ENCODE peak calls at places on chromosomes 4 and X, in ten cellular contexts. L is suprapubic skin, A is uterus, B is endothelial cell of umbilical vein, F is lower leg skin, W is A549, R is ovary, K is H1, C is heart left ventricle, U is esophagus squamous epithelium. O is an unnamed sample.

GRCh38 chr4:138834029-138834428 is 181.6 kb upstream of the NOCT start:
- DNase-seq in L (no peak), A (no peak), B (no peak), F (no peak), W (no peak), R (no peak), K (no peak), C (no peak), U (no peak), O (no peak)

GRCh38 chr4:87819281-87819919 is 13.4 kb upstream of the MEPE start:
- DNase-seq in L (no peak), A (no peak), B (no peak), F (no peak), W (peak), R (no peak), K (no peak), C (no peak), U (no peak), O (no peak)

GRCh38 chr4:1051472-1051871 is 40.0 kb downstream of the FGFRL1 start:
- DNase-seq in L (peak), A (no peak), B (no peak), F (peak), W (no peak), R (peak), K (no peak), C (no peak), U (no peak), O (no peak)

GRCh38 chr4:39620551-39620950 is 18.1 kb downstream of the SMIM14 start:
- DNase-seq in L (no peak), A (no peak), B (peak), F (no peak), W (no peak), R (no peak), K (no peak), C (no peak), U (no peak), O (no peak)

GRCh38 chrX:1147641-1148515 is 64.6 kb downstream of the CRLF2 start:
- DNase-seq in L (no peak), A (no peak), B (no peak), F (peak), W (no peak), R (no peak), K (peak), C (no peak), U (no peak), O (peak)

GRCh38 chr4:78652282-78652876 is 100.8 kb downstream of the ANXA3 start:
- DNase-seq in L (no peak), A (no peak), B (peak), F (no peak), W (no peak), R (no peak), K (no peak), C (no peak), U (no peak), O (no peak)

GRCh38 chr4:41200486-41201017 is 13.8 kb downstream of the APBB2 start:
- DNase-seq in L (no peak), A (no peak), B (peak), F (no peak), W (no peak), R (no peak), K (no peak), C (no peak), U (no peak), O (no peak)

GRCh38 chr4:113871080-113871479 is 108.4 kb downstream of the ARSJ start:
- DNase-seq in L (no peak), A (no peak), B (no peak), F (no peak), W (no peak), R (no peak), K (no peak), C (no peak), U (no peak), O (no peak)

GRCh38 chr4:140816806-140817205 is 60.6 kb upstream of the TBC1D9 start:
- DNase-seq in L (no peak), A (no peak), B (no peak), F (no peak), W (no peak), R (no peak), K (no peak), C (no peak), U (no peak), O (no peak)

GRCh38 chrX:87409113-87409841 is 108.3 kb upstream of the KLHL4 start:
- DNase-seq in L (no peak), A (peak), B (peak), F (peak), W (peak), R (peak), K (no peak), C (peak), U (no peak), O (no peak)

GRCh38 chr4:101156619-101157310 is 190.6 kb downstream of the PPP3CA start:
- DNase-seq in L (no peak), A (no peak), B (no peak), F (no peak), W (no peak), R (no peak), K (no peak), C (no peak), U (no peak), O (no peak)

GRCh38 chr4:119131160-119131559 is 4.5 kb upstream of the MYOZ2 start:
- DNase-seq in L (no peak), A (no peak), B (no peak), F (no peak), W (no peak), R (no peak), K (no peak), C (no peak), U (no peak), O (no peak)

GRCh38 chr4:25223770-25224375 is 10.0 kb upstream of the PI4K2B start:
- DNase-seq in L (no peak), A (no peak), B (peak), F (no peak), W (peak), R (no peak), K (peak), C (no peak), U (no peak), O (no peak)

GRCh38 chr4:76782837-76783236 is 115.1 kb downstream of the SOWAHB start:
- DNase-seq in L (no peak), A (no peak), B (no peak), F (no peak), W (no peak), R (no peak), K (no peak), C (no peak), U (no peak), O (no peak)

GRCh38 chr4:60865238-60865637 is 334.9 kb upstream of the ADGRL3 start:
- DNase-seq in L (no peak), A (no peak), B (no peak), F (no peak), W (no peak), R (no peak), K (no peak), C (no peak), U (no peak), O (no peak)

GRCh38 chr4:28378109-28378830 is 1517.6 kb downstream of the STIM2 start:
- DNase-seq in L (no peak), A (no peak), B (no peak), F (no peak), W (peak), R (no peak), K (no peak), C (no peak), U (no peak), O (no peak)

GRCh38 chrX:3160771-3161170 is 119.5 kb downstream of the ARSF start:
- DNase-seq in L (no peak), A (no peak), B (no peak), F (no peak), W (no peak), R (no peak), K (no peak), C (no peak), U (no peak), O (no peak)

GRCh38 chr4:4633431-4633830 is 91.6 kb upstream of the STX18 start:
- DNase-seq in L (no peak), A (no peak), B (no peak), F (no peak), W (no peak), R (no peak), K (no peak), C (no peak), U (no peak), O (no peak)

GRCh38 chr4:4627111-4627510 is 85.3 kb upstream of the STX18 start:
- DNase-seq in L (no peak), A (no peak), B (no peak), F (no peak), W (no peak), R (no peak), K (no peak), C (no peak), U (no peak), O (no peak)

GRCh38 chr4:4625488-4625887 is 83.6 kb upstream of the STX18 start:
- DNase-seq in L (no peak), A (no peak), B (no peak), F (no peak), W (no peak), R (no peak), K (no peak), C (no peak), U (no peak), O (no peak)

GRCh38 chr4:4631150-4631549 is 89.3 kb upstream of the STX18 start:
- DNase-seq in L (no peak), A (no peak), B (no peak), F (no peak), W (no peak), R (no peak), K (no peak), C (no peak), U (no peak), O (no peak)

GRCh38 chr4:4627906-4628305 is 86.1 kb upstream of the STX18 start:
- DNase-seq in L (no peak), A (no peak), B (no peak), F (no peak), W (no peak), R (no peak), K (no peak), C (no peak), U (no peak), O (no peak)
- TF ChIP-seq CTCF in L (no peak), A (no peak), B (no peak), F (no peak), W (no peak), R (no peak), K (no peak), C (no peak), U (no peak), O (no peak)

GRCh38 chr4:184536881-184537248 is 62.5 kb upstream of the IRF2 start:
- DNase-seq in L (no peak), A (no peak), B (no peak), F (no peak), W (no peak), R (no peak), K (no peak), C (no peak), U (no peak), O (no peak)

GRCh38 chr4:184536070-184536880 is 61.9 kb upstream of the IRF2 start:
- DNase-seq in L (no peak), A (no peak), B (no peak), F (no peak), W (no peak), R (no peak), K (no peak), C (no peak), U (no peak), O (no peak)

GRCh38 chr4:184534511-184535391 is 60.4 kb upstream of the IRF2 start:
- DNase-seq in L (no peak), A (no peak), B (peak), F (no peak), W (no peak), R (no peak), K (no peak), C (no peak), U (no peak), O (no peak)

GRCh38 chr4:184538023-184538599 is 63.8 kb upstream of the IRF2 start:
- DNase-seq in L (peak), A (peak), B (peak), F (peak), W (peak), R (peak), K (no peak), C (peak), U (peak), O (peak)

DNA sequence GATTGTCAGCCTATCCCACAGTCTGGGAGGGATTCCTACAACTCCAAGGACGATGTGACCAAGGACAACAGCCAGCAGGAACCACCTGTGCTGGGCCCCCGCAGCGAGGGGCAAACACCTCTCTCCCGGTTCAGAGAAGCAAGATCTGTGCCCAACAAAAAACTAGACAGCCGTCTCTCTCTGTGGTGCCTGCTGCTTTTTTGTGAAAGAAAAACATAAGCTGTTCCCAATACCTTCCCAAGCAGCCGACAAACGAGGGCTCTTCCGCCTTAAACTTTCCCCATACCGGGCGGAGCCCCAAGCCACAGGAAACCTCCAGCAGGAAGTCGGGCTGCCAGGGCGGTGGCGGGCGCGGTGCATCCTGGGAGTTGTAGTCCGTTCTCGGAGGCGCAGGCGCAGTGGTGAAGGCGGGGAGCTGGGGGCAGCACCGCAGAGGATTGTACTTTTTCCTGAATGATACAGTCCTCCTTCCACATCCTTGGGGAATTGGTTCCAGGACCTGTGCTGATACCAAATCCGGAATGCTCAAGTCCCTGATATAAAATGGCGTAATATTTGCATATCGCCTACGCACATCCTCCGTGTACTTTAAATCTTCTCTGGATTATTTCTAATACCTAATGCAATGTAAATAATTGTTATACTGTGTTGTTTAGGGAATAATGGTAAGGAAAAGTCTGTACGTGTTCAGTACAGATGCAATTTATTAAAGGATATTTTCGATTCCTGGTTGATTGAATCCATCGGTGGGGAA is 63.1 kb upstream of the IRF2 start:
- DNase-seq in L (peak), A (peak), B (peak), F (peak), W (peak), R (peak), K (peak), C (peak), U (peak), O (peak)
- TF ChIP-seq POLR2A in L (peak), A (peak), B (peak), F (no peak), W (peak), R (peak), K (peak), C (peak), U (peak), O (peak)

GRCh38 chr4:62159306-62159705 is 959.2 kb downstream of the ADGRL3 start:
- DNase-seq in L (no peak), A (no peak), B (no peak), F (no peak), W (no peak), R (no peak), K (no peak), C (no peak), U (no peak), O (no peak)

GRCh38 chr4:62161446-62161845 is 961.3 kb downstream of the ADGRL3 start:
- DNase-seq in L (no peak), A (no peak), B (no peak), F (no peak), W (no peak), R (no peak), K (no peak), C (no peak), U (no peak), O (no peak)

GRCh38 chr4:62159876-62160275 is 959.8 kb downstream of the ADGRL3 start:
- DNase-seq in L (no peak), A (no peak), B (no peak), F (no peak), W (no peak), R (no peak), K (no peak), C (no peak), U (no peak), O (no peak)

DNA sequence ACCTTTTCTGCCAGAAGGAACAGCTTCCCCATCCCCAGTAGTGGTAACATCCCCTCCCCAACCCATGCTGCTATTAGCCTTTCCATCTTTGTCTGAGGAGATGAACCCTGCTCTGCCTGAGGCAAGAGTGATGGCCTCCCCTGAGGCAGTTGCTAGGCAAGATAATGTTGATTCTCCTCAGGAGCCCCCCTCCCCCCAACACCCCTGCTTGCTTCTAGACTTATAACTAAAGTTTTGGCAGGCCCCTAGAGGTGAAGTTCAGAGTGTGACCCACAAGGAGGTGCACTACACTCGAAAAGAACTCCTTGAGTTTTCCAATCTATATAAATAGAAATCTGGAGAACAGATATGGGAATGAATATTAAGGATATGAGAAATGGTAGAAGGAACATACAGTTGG is 962.5 kb downstream of the ADGRL3 start:
- DNase-seq in L (no peak), A (no peak), B (no peak), F (no peak), W (no peak), R (no peak), K (no peak), C (no peak), U (no peak), O (no peak)
- TF ChIP-seq CTCF in L (no peak), A (no peak), B (no peak), F (no peak), W (no peak), R (no peak), K (peak), C (no peak), U (no peak), O (no peak)

DNA sequence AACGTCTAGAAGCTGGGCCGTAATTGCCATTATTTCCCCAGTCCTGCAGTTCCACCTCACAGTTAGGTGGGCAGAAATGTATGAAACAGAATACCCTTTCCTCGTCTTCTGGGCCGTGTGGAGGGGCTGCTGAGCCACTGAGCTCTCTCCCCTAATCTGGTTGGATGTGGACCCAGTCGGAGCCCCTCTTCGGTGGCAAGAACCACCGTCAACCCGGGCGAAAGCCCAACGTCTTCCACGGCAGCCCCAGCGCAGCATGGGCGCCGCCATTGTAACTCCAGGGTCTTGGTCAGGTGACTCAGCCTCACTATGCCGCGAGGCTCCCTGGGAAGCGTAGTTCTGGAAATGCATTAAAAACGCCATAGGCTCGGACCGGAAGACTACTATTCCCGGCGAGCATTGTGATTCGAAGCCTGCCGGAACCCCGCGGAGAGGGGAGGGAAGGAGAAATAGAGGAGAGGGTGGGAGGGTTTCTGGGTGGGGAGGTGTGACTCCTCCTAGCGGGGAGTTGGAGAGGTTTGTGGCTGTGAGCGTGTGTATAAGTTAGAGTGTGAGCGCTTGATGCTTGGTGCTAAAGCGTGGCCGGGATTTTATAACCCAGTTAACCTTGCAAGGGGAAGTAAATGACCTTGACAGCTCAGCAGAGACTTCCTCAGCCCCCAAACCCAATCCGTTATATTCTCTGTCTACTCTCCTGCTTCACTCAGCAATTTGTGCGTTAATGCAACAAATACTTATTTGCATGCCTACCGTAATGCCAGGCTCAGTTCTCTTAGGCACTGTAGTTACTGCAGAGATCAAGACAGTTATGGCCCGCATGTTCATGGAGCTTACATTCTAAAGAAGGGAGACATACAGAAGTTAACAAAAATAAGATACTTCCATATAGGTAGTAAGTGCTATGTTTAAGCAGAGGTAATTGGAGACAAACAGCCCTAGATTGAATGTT is at the start of gene GATB:
- DNase-seq in L (peak), A (peak), B (peak), F (peak), W (peak), R (peak), K (peak), C (peak), U (peak), O (peak)
- TF ChIP-seq POLR2A in L (no peak), A (peak), B (peak), F (no peak), W (no peak), R (no peak), K (peak), C (no peak), U (peak), O (peak)

DNA sequence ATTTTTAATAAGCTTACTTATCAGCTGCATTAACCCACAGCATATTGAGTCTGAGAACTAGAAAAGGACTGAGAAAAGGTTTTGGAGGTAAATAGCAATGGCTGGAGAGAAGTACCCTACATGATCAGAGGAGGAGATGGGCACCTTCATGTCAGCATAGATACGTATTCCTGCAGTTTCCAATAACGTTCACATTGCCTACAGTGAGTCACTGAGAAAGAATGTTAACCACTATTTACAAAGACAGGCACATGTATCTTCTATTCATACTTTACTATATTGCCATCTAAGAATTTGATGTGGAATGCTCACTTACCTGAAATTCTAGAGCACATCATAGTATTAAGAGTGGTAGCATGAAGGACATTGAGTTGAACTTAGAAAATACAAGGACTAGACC is 92.5 kb downstream of the TLL1 start:
- DNase-seq in L (no peak), A (no peak), B (no peak), F (no peak), W (no peak), R (no peak), K (no peak), C (no peak), U (no peak), O (no peak)
- TF ChIP-seq CTCF in L (no peak), A (no peak), B (no peak), F (no peak), W (no peak), R (no peak), K (no peak), C (no peak), U (no peak), O (no peak)

DNA sequence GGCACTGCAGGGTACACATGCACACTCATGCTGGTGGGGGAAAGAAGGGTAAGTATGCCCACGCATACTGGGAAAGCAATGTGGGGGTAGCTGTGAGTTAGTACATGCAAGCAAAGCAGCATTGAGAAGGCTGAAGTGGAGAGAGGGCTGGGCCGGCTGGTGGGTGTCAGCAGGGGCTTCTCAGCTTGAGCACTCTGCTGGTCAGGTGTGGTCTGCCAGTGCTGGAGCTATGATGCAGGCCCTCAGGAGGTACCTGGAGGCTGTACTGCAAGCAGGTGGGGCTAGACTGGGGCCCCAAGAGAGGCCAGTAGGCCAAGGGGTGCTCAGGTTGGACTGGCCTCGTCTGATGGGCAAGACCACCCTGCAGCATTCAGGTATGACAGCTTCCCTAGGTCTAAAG is 61.9 kb upstream of the SERPINA7 start:
- DNase-seq in L (no peak), A (no peak), B (no peak), F (no peak), W (no peak), R (no peak), K (no peak), C (no peak), U (no peak), O (no peak)
- TF ChIP-seq POLR2A in L (no peak), A (no peak), B (no peak), F (no peak), W (no peak), R (no peak), K (no peak), C (no peak), U (no peak), O (no peak)

O was measured in Peyer's patch.